ENCODE peak calls at places on chromosomes 12 and 14, in six cellular contexts. One of them, this sample, is unnamed.

GRCh38 chr14:28762290-28762948 is 4.2 kb upstream of the FOXG1 start:
- DNase-seq in HCT116: no peak
- DNase-seq in tibial artery: no peak
- DNase-seq in fibroblast of mammary gland: no peak
- DNase-seq in cardiac muscle cell: no peak
- DNase-seq in BE2C: no peak
- DNase-seq in this sample: no peak

GRCh38 chr14:91354979-91355685 is 62.5 kb downstream of the CCDC88C start:
- DNase-seq in HCT116: no peak
- DNase-seq in cardiac muscle cell: no peak
- DNase-seq in fibroblast of mammary gland: no peak
- DNase-seq in tibial artery: no peak
- DNase-seq in BE2C: peak; percentile 34
- DNase-seq in this sample: peak; percentile 74

GRCh38 chr12:120744922-120745493 is 19.4 kb downstream of the ACADS start:
- DNase-seq in HCT116: no peak
- DNase-seq in tibial artery: no peak
- DNase-seq in BE2C: no peak
- DNase-seq in fibroblast of mammary gland: no peak
- DNase-seq in cardiac muscle cell: no peak
- DNase-seq in this sample: no peak

GRCh38 chr14:30569216-30569902 is 10.4 kb downstream of the G2E3 start:
- DNase-seq in tibial artery: no peak
- DNase-seq in cardiac muscle cell: no peak
- DNase-seq in BE2C: no peak
- DNase-seq in HCT116: no peak
- DNase-seq in fibroblast of mammary gland: no peak
- DNase-seq in this sample: no peak

GRCh38 chr14:56244138-56244789 is 126.1 kb downstream of the PELI2 start:
- DNase-seq in cardiac muscle cell: no peak
- DNase-seq in tibial artery: no peak
- DNase-seq in HCT116: no peak
- DNase-seq in fibroblast of mammary gland: peak; percentile 88
- DNase-seq in BE2C: no peak
- DNase-seq in this sample: no peak

GRCh38 chr12:65875635-65876034 is 51.4 kb downstream of the HMGA2 start:
- DNase-seq in HCT116: no peak
- DNase-seq in tibial artery: no peak
- DNase-seq in cardiac muscle cell: peak; percentile 28
- DNase-seq in fibroblast of mammary gland: no peak
- DNase-seq in BE2C: no peak
- DNase-seq in this sample: no peak

GRCh38 chr14:103329421-103330347 is 4.4 kb upstream of the EIF5 start:
- DNase-seq in tibial artery: no peak
- DNase-seq in cardiac muscle cell: no peak
- DNase-seq in BE2C: no peak
- DNase-seq in fibroblast of mammary gland: peak; percentile 66
- DNase-seq in HCT116: no peak
- DNase-seq in this sample: no peak

GRCh38 chr12:65715976-65716375 is 108.3 kb upstream of the HMGA2 start:
- DNase-seq in BE2C: no peak
- DNase-seq in tibial artery: no peak
- DNase-seq in fibroblast of mammary gland: no peak
- DNase-seq in HCT116: no peak
- DNase-seq in cardiac muscle cell: peak; percentile 21
- DNase-seq in this sample: no peak

GRCh38 chr12:89669197-89669596 is 39.4 kb downstream of the ATP2B1 start:
- DNase-seq in cardiac muscle cell: no peak
- DNase-seq in tibial artery: no peak
- DNase-seq in fibroblast of mammary gland: no peak
- DNase-seq in BE2C: no peak
- DNase-seq in HCT116: no peak
- DNase-seq in this sample: peak; percentile 40

GRCh38 chr12:57261385-57261784 is 10.4 kb upstream of the STAC3 start:
- DNase-seq in BE2C: no peak
- DNase-seq in tibial artery: no peak
- DNase-seq in HCT116: no peak
- DNase-seq in cardiac muscle cell: no peak
- DNase-seq in fibroblast of mammary gland: no peak
- DNase-seq in this sample: no peak

GRCh38 chr12:65825323-65825572 is 965 bp downstream of the HMGA2 start:
- DNase-seq in tibial artery: no peak
- DNase-seq in cardiac muscle cell: no peak
- DNase-seq in fibroblast of mammary gland: no peak
- DNase-seq in HCT116: no peak
- DNase-seq in BE2C: no peak
- DNase-seq in this sample: no peak

GRCh38 chr14:69281450-69282169 is 21.7 kb downstream of the GALNT16 start:
- DNase-seq in fibroblast of mammary gland: peak; percentile 34
- DNase-seq in tibial artery: peak; percentile 52
- DNase-seq in HCT116: no peak
- DNase-seq in BE2C: no peak
- DNase-seq in cardiac muscle cell: no peak
- DNase-seq in this sample: peak; percentile 36

GRCh38 chr12:57229041-57229633 is 374 bp upstream of the SHMT2 start:
- DNase-seq in fibroblast of mammary gland: no peak
- DNase-seq in tibial artery: no peak
- DNase-seq in BE2C: peak; percentile 1
- DNase-seq in HCT116: no peak
- DNase-seq in cardiac muscle cell: no peak
- DNase-seq in this sample: peak; percentile 44

GRCh38 chr14:81384900-81385299 is 15.2 kb downstream of the STON2 start:
- DNase-seq in cardiac muscle cell: no peak
- DNase-seq in BE2C: peak; percentile 42
- DNase-seq in HCT116: no peak
- DNase-seq in fibroblast of mammary gland: peak; percentile 51
- DNase-seq in tibial artery: no peak
- DNase-seq in this sample: no peak

GRCh38 chr12:59115526-59115925 is 195.2 kb upstream of the LRIG3 start:
- DNase-seq in fibroblast of mammary gland: peak; percentile 53
- DNase-seq in cardiac muscle cell: no peak
- DNase-seq in BE2C: no peak
- DNase-seq in HCT116: no peak
- DNase-seq in tibial artery: no peak
- DNase-seq in this sample: no peak

GRCh38 chr12:2212971-2213869 is 160.4 kb downstream of the CACNA1C start:
- DNase-seq in cardiac muscle cell: peak; percentile 62
- DNase-seq in BE2C: peak; percentile 28
- DNase-seq in tibial artery: no peak
- DNase-seq in HCT116: no peak
- DNase-seq in fibroblast of mammary gland: no peak
- DNase-seq in this sample: peak; percentile 8

GRCh38 chr12:131913666-131914065 is 15.4 kb upstream of the PUS1 start:
- DNase-seq in cardiac muscle cell: no peak
- DNase-seq in tibial artery: no peak
- DNase-seq in BE2C: peak; percentile 9
- DNase-seq in HCT116: no peak
- DNase-seq in fibroblast of mammary gland: no peak
- DNase-seq in this sample: no peak

GRCh38 chr12:103208006-103208405 is 250.5 kb downstream of the ASCL1 start:
- DNase-seq in BE2C: no peak
- DNase-seq in tibial artery: no peak
- DNase-seq in fibroblast of mammary gland: no peak
- DNase-seq in HCT116: no peak
- DNase-seq in cardiac muscle cell: no peak
- DNase-seq in this sample: no peak

GRCh38 chr14:96274122-96274910 is 18.3 kb downstream of the BDKRB1 start:
- DNase-seq in HCT116: no peak
- DNase-seq in BE2C: peak; percentile 62
- DNase-seq in cardiac muscle cell: peak; percentile 25
- DNase-seq in tibial artery: no peak
- DNase-seq in fibroblast of mammary gland: peak; percentile 73
- DNase-seq in this sample: no peak

GRCh38 chr14:23114669-23115491 is 4.2 kb downstream of the CEBPE start:
- DNase-seq in cardiac muscle cell: no peak
- DNase-seq in tibial artery: peak; percentile 64
- DNase-seq in BE2C: no peak
- DNase-seq in HCT116: peak; percentile 42
- DNase-seq in fibroblast of mammary gland: peak; percentile 98
- DNase-seq in this sample: no peak

GRCh38 chr14:74946659-74947281 is 8.6 kb downstream of the PGF start:
- DNase-seq in BE2C: peak; percentile 56
- DNase-seq in HCT116: no peak
- DNase-seq in fibroblast of mammary gland: no peak
- DNase-seq in tibial artery: peak; percentile 82
- DNase-seq in cardiac muscle cell: no peak
- DNase-seq in this sample: no peak

GRCh38 chr12:110698171-110698902 is 9.4 kb upstream of the HVCN1 start:
- DNase-seq in HCT116: peak; percentile 82
- DNase-seq in tibial artery: peak; percentile 87
- DNase-seq in cardiac muscle cell: peak; percentile 74
- DNase-seq in fibroblast of mammary gland: peak; percentile 92
- DNase-seq in BE2C: peak; percentile 73
- DNase-seq in this sample: peak; percentile 96

GRCh38 chr12:31308116-31308515 is 17.8 kb downstream of the SINHCAF start:
- DNase-seq in cardiac muscle cell: no peak
- DNase-seq in fibroblast of mammary gland: no peak
- DNase-seq in HCT116: no peak
- DNase-seq in tibial artery: no peak
- DNase-seq in BE2C: no peak
- DNase-seq in this sample: no peak

GRCh38 chr14:82075566-82075965 is 541.9 kb upstream of the SEL1L start:
- DNase-seq in HCT116: no peak
- DNase-seq in BE2C: no peak
- DNase-seq in tibial artery: no peak
- DNase-seq in fibroblast of mammary gland: no peak
- DNase-seq in cardiac muscle cell: peak; percentile 89
- DNase-seq in this sample: peak; percentile 17

GRCh38 chr12:51941011-51941561 is 10.4 kb upstream of the ACVR1B start:
- DNase-seq in HCT116: no peak
- DNase-seq in cardiac muscle cell: peak; percentile 64
- DNase-seq in BE2C: peak; percentile 89
- DNase-seq in tibial artery: no peak
- DNase-seq in fibroblast of mammary gland: peak; percentile 31
- DNase-seq in this sample: no peak

GRCh38 chr12:97837401-97837800 is 374.8 kb downstream of the RMST start:
- DNase-seq in HCT116: no peak
- DNase-seq in cardiac muscle cell: no peak
- DNase-seq in tibial artery: no peak
- DNase-seq in BE2C: no peak
- DNase-seq in fibroblast of mammary gland: peak; percentile 84
- DNase-seq in this sample: no peak

GRCh38 chr12:106378788-106379187 is 21.2 kb downstream of the POLR3B start:
- DNase-seq in BE2C: no peak
- DNase-seq in cardiac muscle cell: no peak
- DNase-seq in fibroblast of mammary gland: no peak
- DNase-seq in tibial artery: no peak
- DNase-seq in HCT116: no peak
- DNase-seq in this sample: no peak

GRCh38 chr12:124334976-124335375 is 40.1 kb downstream of the RFLNA start:
- DNase-seq in fibroblast of mammary gland: no peak
- DNase-seq in BE2C: no peak
- DNase-seq in HCT116: no peak
- DNase-seq in cardiac muscle cell: no peak
- DNase-seq in tibial artery: no peak
- DNase-seq in this sample: no peak

GRCh38 chr14:71416392-71416791 is 509.1 kb downstream of the PCNX1 start:
- DNase-seq in cardiac muscle cell: no peak
- DNase-seq in tibial artery: no peak
- DNase-seq in fibroblast of mammary gland: peak; percentile 27
- DNase-seq in BE2C: no peak
- DNase-seq in HCT116: no peak
- DNase-seq in this sample: no peak

GRCh38 chr14:55102141-55102547 is 26.9 kb upstream of the LGALS3 start:
- DNase-seq in fibroblast of mammary gland: peak; percentile 100
- DNase-seq in tibial artery: peak; percentile 93
- DNase-seq in BE2C: no peak
- DNase-seq in HCT116: no peak
- DNase-seq in cardiac muscle cell: no peak
- DNase-seq in this sample: peak; percentile 96
- H3K4me3 ChIP-seq in fibroblast of mammary gland: no peak overlapping the region
- H3K4me3 ChIP-seq in tibial artery: no peak overlapping the region
- H3K4me3 ChIP-seq in BE2C: no peak overlapping the region
- H3K4me3 ChIP-seq in HCT116: peak overlapping the region; percentile 53
- H3K4me3 ChIP-seq in cardiac muscle cell: no peak overlapping the region
- H3K4me3 ChIP-seq in this sample: no peak overlapping the region

GRCh38 chr14:105528197-105528858 is 1.9 kb downstream of the TMEM121 start:
- DNase-seq in BE2C: peak; percentile 85
- DNase-seq in tibial artery: peak; percentile 86
- DNase-seq in cardiac muscle cell: peak; percentile 49
- DNase-seq in fibroblast of mammary gland: peak; percentile 59
- DNase-seq in HCT116: no peak
- DNase-seq in this sample: peak; percentile 87
- TF ChIP-seq CTCF in BE2C: peak; percentile 66
- TF ChIP-seq CTCF in tibial artery: peak; percentile 92
- TF ChIP-seq CTCF in cardiac muscle cell: peak; percentile 75
- TF ChIP-seq CTCF in fibroblast of mammary gland: peak; percentile 48
- TF ChIP-seq CTCF in HCT116: peak; percentile 83
- TF ChIP-seq CTCF in this sample: peak; percentile 87

GRCh38 chr12:48002773-48003218 is 1.5 kb downstream of the COL2A1 start:
- DNase-seq in cardiac muscle cell: peak; percentile 76
- DNase-seq in fibroblast of mammary gland: peak; percentile 27
- DNase-seq in BE2C: no peak
- DNase-seq in tibial artery: no peak
- DNase-seq in HCT116: no peak
- DNase-seq in this sample: no peak

GRCh38 chr12:48001426-48002178 is 2.7 kb downstream of the COL2A1 start:
- DNase-seq in fibroblast of mammary gland: peak; percentile 26
- DNase-seq in BE2C: peak; percentile 58
- DNase-seq in cardiac muscle cell: peak; percentile 83
- DNase-seq in tibial artery: peak; percentile 70
- DNase-seq in HCT116: peak; percentile 4
- DNase-seq in this sample: no peak

GRCh38 chr12:47999816-48000215 is 4.5 kb downstream of the COL2A1 start:
- DNase-seq in tibial artery: peak; percentile 50
- DNase-seq in cardiac muscle cell: no peak
- DNase-seq in BE2C: no peak
- DNase-seq in fibroblast of mammary gland: no peak
- DNase-seq in HCT116: no peak
- DNase-seq in this sample: no peak

GRCh38 chr12:48002179-48002601 is 2.1 kb downstream of the COL2A1 start:
- DNase-seq in fibroblast of mammary gland: no peak
- DNase-seq in BE2C: no peak
- DNase-seq in HCT116: no peak
- DNase-seq in tibial artery: no peak
- DNase-seq in cardiac muscle cell: peak; percentile 28
- DNase-seq in this sample: no peak

GRCh38 chr12:48000878-48001321 is 3.4 kb downstream of the COL2A1 start:
- DNase-seq in fibroblast of mammary gland: peak; percentile 69
- DNase-seq in HCT116: peak; percentile 1
- DNase-seq in cardiac muscle cell: peak; percentile 78
- DNase-seq in BE2C: peak; percentile 52
- DNase-seq in tibial artery: peak; percentile 64
- DNase-seq in this sample: no peak
- H3K4me3 ChIP-seq in fibroblast of mammary gland: peak overlapping the region; percentile 60
- H3K4me3 ChIP-seq in HCT116: peak overlapping the region; percentile 70
- H3K4me3 ChIP-seq in cardiac muscle cell: peak overlapping the region; percentile 35
- H3K4me3 ChIP-seq in BE2C: peak overlapping the region; percentile 39
- H3K4me3 ChIP-seq in tibial artery: peak overlapping the region; percentile 52
- H3K4me3 ChIP-seq in this sample: no peak overlapping the region

DNA sequence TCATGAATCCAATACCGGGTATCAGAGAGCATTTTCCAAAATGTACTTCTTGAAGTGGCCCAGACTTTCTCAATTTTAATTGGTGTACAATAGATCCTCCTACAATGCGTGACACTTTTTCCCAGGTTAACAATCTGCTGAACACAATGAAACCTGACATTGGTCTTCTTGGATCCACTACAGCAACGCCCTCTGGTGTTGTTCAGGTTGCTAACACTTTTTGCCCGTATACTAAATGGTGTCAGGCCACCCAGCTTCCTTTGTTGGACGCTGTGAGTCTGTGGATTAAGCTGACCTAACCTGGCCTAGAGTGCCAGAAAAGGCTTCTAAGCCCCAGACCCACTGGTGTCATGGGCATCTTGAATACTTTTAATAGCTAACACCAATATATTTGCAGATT is 89.2 kb downstream of the KCNK10 start:
- DNase-seq in fibroblast of mammary gland: peak; percentile 9
- DNase-seq in tibial artery: no peak
- DNase-seq in cardiac muscle cell: peak; percentile 43
- DNase-seq in HCT116: peak; percentile 24
- DNase-seq in BE2C: peak; percentile 36
- DNase-seq in this sample: peak; percentile 41
- TF ChIP-seq CTCF in fibroblast of mammary gland: peak; percentile 8
- TF ChIP-seq CTCF in tibial artery: no peak
- TF ChIP-seq CTCF in cardiac muscle cell: peak; percentile 37
- TF ChIP-seq CTCF in HCT116: no peak
- TF ChIP-seq CTCF in BE2C: peak; percentile 66
- TF ChIP-seq CTCF in this sample: peak; percentile 49

This sample was measured in GM12865.